ENCODE peak calls at places on chromosomes 5 and 9, in ten cellular contexts. One of them, this sample, is unnamed.

GRCh38 chr9:127769985-127770904 is 8.2 kb downstream of the SH2D3C start:
- DNase-seq in gastrocnemius medialis: no peak
- DNase-seq in heart right ventricle: no peak
- DNase-seq in MM.1S: no peak
- DNase-seq in AG10803: no peak
- DNase-seq in lower lobe of right lung: no peak
- DNase-seq in brain microvascular endothelial cell: no peak
- DNase-seq in suprapubic skin: no peak
- DNase-seq in keratinocyte: no peak
- DNase-seq in body of pancreas: no peak
- DNase-seq in this sample: no peak

GRCh38 chr9:39588056-39588814 is 232.8 kb downstream of the SPATA31A1 start:
- DNase-seq in lower lobe of right lung: no peak
- DNase-seq in gastrocnemius medialis: no peak
- DNase-seq in MM.1S: no peak
- DNase-seq in keratinocyte: no peak
- DNase-seq in brain microvascular endothelial cell: no peak
- DNase-seq in suprapubic skin: no peak
- DNase-seq in AG10803: no peak
- DNase-seq in heart right ventricle: no peak
- DNase-seq in body of pancreas: no peak
- DNase-seq in this sample: no peak

GRCh38 chr9:37554318-37554717 is 21.9 kb downstream of the FBXO10 start:
- DNase-seq in AG10803: no peak
- DNase-seq in lower lobe of right lung: no peak
- DNase-seq in suprapubic skin: no peak
- DNase-seq in body of pancreas: no peak
- DNase-seq in brain microvascular endothelial cell: peak; percentile 32
- DNase-seq in gastrocnemius medialis: no peak
- DNase-seq in MM.1S: no peak
- DNase-seq in heart right ventricle: no peak
- DNase-seq in keratinocyte: no peak
- DNase-seq in this sample: no peak

GRCh38 chr9:80028501-80028900 is 456.7 kb downstream of the TLE4 start:
- DNase-seq in keratinocyte: no peak
- DNase-seq in body of pancreas: peak; percentile 25
- DNase-seq in gastrocnemius medialis: no peak
- DNase-seq in lower lobe of right lung: no peak
- DNase-seq in brain microvascular endothelial cell: no peak
- DNase-seq in heart right ventricle: no peak
- DNase-seq in MM.1S: no peak
- DNase-seq in AG10803: peak; percentile 86
- DNase-seq in suprapubic skin: no peak
- DNase-seq in this sample: peak; percentile 12

GRCh38 chr5:55603947-55604346 is 69.2 kb upstream of the PLPP1 start:
- DNase-seq in lower lobe of right lung: no peak
- DNase-seq in brain microvascular endothelial cell: no peak
- DNase-seq in AG10803: peak; percentile 79
- DNase-seq in heart right ventricle: no peak
- DNase-seq in gastrocnemius medialis: no peak
- DNase-seq in suprapubic skin: no peak
- DNase-seq in keratinocyte: no peak
- DNase-seq in body of pancreas: no peak
- DNase-seq in MM.1S: peak; percentile 62
- DNase-seq in this sample: no peak

GRCh38 chr5:145825751-145826180 is 9.4 kb downstream of the PRELID2 start:
- DNase-seq in brain microvascular endothelial cell: no peak
- DNase-seq in MM.1S: peak; percentile 65
- DNase-seq in heart right ventricle: no peak
- DNase-seq in AG10803: peak; percentile 58
- DNase-seq in suprapubic skin: no peak
- DNase-seq in lower lobe of right lung: no peak
- DNase-seq in keratinocyte: no peak
- DNase-seq in body of pancreas: no peak
- DNase-seq in gastrocnemius medialis: no peak
- DNase-seq in this sample: no peak

GRCh38 chr5:154221371-154221896 is 30.9 kb downstream of the GALNT10 start:
- DNase-seq in suprapubic skin: no peak
- DNase-seq in keratinocyte: peak; percentile 55
- DNase-seq in brain microvascular endothelial cell: peak; percentile 89
- DNase-seq in body of pancreas: peak; percentile 43
- DNase-seq in heart right ventricle: no peak
- DNase-seq in lower lobe of right lung: peak; percentile 53
- DNase-seq in MM.1S: peak; percentile 92
- DNase-seq in gastrocnemius medialis: peak; percentile 32
- DNase-seq in AG10803: peak; percentile 98
- DNase-seq in this sample: no peak

GRCh38 chr5:172740483-172741205 is 30.4 kb downstream of the DUSP1 start:
- DNase-seq in body of pancreas: peak; percentile 72
- DNase-seq in keratinocyte: peak; percentile 57
- DNase-seq in suprapubic skin: no peak
- DNase-seq in brain microvascular endothelial cell: peak; percentile 94
- DNase-seq in AG10803: peak; percentile 98
- DNase-seq in heart right ventricle: peak; percentile 79
- DNase-seq in gastrocnemius medialis: peak; percentile 75
- DNase-seq in MM.1S: peak; percentile 10
- DNase-seq in lower lobe of right lung: peak; percentile 78
- DNase-seq in this sample: no peak

GRCh38 chr9:128055222-128056040 is 11.7 kb downstream of the NAIF1 start:
- DNase-seq in lower lobe of right lung: peak; percentile 78
- DNase-seq in AG10803: no peak
- DNase-seq in brain microvascular endothelial cell: no peak
- DNase-seq in MM.1S: no peak
- DNase-seq in heart right ventricle: no peak
- DNase-seq in keratinocyte: no peak
- DNase-seq in suprapubic skin: peak; percentile 83
- DNase-seq in body of pancreas: peak; percentile 89
- DNase-seq in gastrocnemius medialis: peak; percentile 83
- DNase-seq in this sample: no peak

GRCh38 chr5:64502181-64502580 is 3.6 kb upstream of the RGS7BP start:
- DNase-seq in MM.1S: no peak
- DNase-seq in keratinocyte: no peak
- DNase-seq in gastrocnemius medialis: no peak
- DNase-seq in heart right ventricle: no peak
- DNase-seq in lower lobe of right lung: no peak
- DNase-seq in brain microvascular endothelial cell: peak; percentile 2
- DNase-seq in AG10803: no peak
- DNase-seq in suprapubic skin: no peak
- DNase-seq in body of pancreas: no peak
- DNase-seq in this sample: no peak

GRCh38 chr5:64506567-64507321 is 929 bp downstream of the RGS7BP start:
- DNase-seq in AG10803: no peak
- DNase-seq in body of pancreas: no peak
- DNase-seq in keratinocyte: no peak
- DNase-seq in brain microvascular endothelial cell: no peak
- DNase-seq in lower lobe of right lung: peak; percentile 45
- DNase-seq in heart right ventricle: no peak
- DNase-seq in suprapubic skin: no peak
- DNase-seq in MM.1S: no peak
- DNase-seq in gastrocnemius medialis: no peak
- DNase-seq in this sample: no peak

GRCh38 chr5:64509798-64510197 is 4.0 kb downstream of the RGS7BP start:
- DNase-seq in MM.1S: no peak
- DNase-seq in brain microvascular endothelial cell: no peak
- DNase-seq in suprapubic skin: no peak
- DNase-seq in gastrocnemius medialis: no peak
- DNase-seq in AG10803: no peak
- DNase-seq in keratinocyte: no peak
- DNase-seq in heart right ventricle: no peak
- DNase-seq in lower lobe of right lung: no peak
- DNase-seq in body of pancreas: no peak
- DNase-seq in this sample: no peak

DNA sequence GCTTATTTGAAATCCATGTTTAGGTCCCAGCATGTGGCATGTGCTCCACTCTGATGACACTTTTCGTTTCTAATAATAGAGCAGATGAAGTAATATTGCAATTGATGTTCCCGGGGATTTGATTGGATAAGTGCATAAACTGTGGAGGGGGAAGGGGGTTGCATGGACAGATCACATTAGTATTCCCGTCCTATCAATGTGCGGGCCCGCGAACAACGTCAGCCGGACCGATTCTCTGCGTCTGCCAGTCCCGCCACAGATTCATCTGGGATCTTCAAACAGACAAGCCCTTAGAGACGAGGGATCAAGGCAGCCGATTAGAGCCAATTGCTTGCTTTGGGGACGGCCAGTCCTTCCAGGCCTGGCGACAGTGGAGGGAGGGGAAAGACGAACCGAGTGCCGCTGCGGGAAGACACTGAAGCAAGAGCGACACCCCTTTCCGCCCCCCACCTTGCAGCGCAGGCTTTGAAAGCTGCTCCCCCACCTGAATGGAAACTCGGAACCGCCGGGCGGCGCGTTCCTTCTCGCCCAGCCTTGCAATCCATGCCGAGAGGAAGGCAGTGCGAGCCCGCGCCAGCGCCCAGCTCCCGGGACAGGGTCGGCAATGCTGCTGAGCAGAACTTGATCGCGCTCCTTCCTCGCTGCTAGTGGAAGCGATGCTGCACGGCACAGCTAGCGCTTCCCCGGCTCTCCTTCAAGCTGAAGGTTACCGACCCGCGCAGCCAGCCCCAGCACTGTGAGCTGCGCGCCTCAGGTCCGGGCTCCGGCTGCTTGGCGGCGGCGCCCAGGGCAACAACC is at the start of gene RGS7BP:
- DNase-seq in lower lobe of right lung: peak; percentile 46
- DNase-seq in AG10803: peak; percentile 17
- DNase-seq in brain microvascular endothelial cell: peak; percentile 24
- DNase-seq in heart right ventricle: peak; percentile 60
- DNase-seq in suprapubic skin: no peak
- DNase-seq in body of pancreas: peak; percentile 9
- DNase-seq in keratinocyte: no peak
- DNase-seq in gastrocnemius medialis: no peak
- DNase-seq in MM.1S: no peak
- DNase-seq in this sample: peak; percentile 56
- H3K4me3 ChIP-seq in lower lobe of right lung: peak within 1 kb of the TSS; percentile 54
- H3K4me3 ChIP-seq in AG10803: peak within 1 kb of the TSS; percentile 25
- H3K4me3 ChIP-seq in brain microvascular endothelial cell: peak within 1 kb of the TSS; percentile 53
- H3K4me3 ChIP-seq in heart right ventricle: peak within 1 kb of the TSS; percentile 65
- H3K4me3 ChIP-seq in suprapubic skin: peak within 1 kb of the TSS; percentile 47
- H3K4me3 ChIP-seq in body of pancreas: no peak within 1 kb of the TSS
- H3K4me3 ChIP-seq in keratinocyte: peak within 1 kb of the TSS; percentile 52
- H3K4me3 ChIP-seq in gastrocnemius medialis: peak within 1 kb of the TSS; percentile 55
- H3K4me3 ChIP-seq in MM.1S: no peak within 1 kb of the TSS
- H3K4me3 ChIP-seq in this sample: peak within 1 kb of the TSS; percentile 73

DNA sequence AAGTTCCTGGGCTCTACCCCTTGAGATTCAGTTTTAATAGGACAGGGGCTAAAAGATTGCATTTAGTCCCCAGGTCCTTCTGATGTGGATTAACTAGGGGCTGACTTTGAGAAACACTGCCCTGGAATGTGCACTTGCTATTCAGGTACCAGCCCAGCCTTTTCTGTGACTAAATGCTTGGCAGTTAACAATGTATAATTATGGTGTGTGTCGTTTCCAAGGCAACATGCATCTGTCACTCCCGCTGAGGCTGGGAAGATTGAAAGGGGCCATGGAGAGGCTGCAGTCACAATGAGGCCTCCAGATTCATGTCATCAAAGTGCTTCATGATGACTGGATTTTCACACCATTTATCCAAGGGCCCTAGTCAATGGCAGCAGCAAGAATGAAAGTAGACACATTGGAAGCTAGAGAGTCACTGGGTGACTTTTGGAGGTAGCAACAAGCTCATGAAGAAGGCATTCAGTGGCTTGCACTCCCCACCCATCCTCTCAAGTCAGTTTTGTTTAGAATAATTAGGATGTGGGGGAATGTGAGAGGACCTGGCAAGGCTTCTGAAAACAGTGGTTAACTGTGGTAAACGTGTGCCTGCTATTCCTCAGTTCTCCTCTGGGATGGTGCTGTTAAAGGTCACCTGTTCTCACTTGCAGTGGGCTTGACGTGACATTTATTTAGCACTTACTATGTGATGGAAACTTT is 28.3 kb downstream of the RAI14 start:
- DNase-seq in MM.1S: no peak
- DNase-seq in brain microvascular endothelial cell: peak; percentile 69
- DNase-seq in AG10803: peak; percentile 60
- DNase-seq in lower lobe of right lung: no peak
- DNase-seq in gastrocnemius medialis: no peak
- DNase-seq in suprapubic skin: no peak
- DNase-seq in keratinocyte: peak; percentile 26
- DNase-seq in body of pancreas: peak; percentile 48
- DNase-seq in heart right ventricle: no peak
- DNase-seq in this sample: no peak
- TF ChIP-seq CTCF in MM.1S: no peak
- TF ChIP-seq CTCF in brain microvascular endothelial cell: peak; percentile 39
- TF ChIP-seq CTCF in AG10803: peak; percentile 16
- TF ChIP-seq CTCF in lower lobe of right lung: no peak
- TF ChIP-seq CTCF in gastrocnemius medialis: no peak
- TF ChIP-seq CTCF in suprapubic skin: no peak
- TF ChIP-seq CTCF in keratinocyte: peak; percentile 23
- TF ChIP-seq CTCF in body of pancreas: no peak
- TF ChIP-seq CTCF in heart right ventricle: no peak
- TF ChIP-seq CTCF in this sample: no peak

GRCh38 chr9:112377684-112378344 is 2.1 kb upstream of the HSDL2 start:
- DNase-seq in gastrocnemius medialis: no peak
- DNase-seq in body of pancreas: no peak
- DNase-seq in lower lobe of right lung: no peak
- DNase-seq in AG10803: no peak
- DNase-seq in brain microvascular endothelial cell: no peak
- DNase-seq in MM.1S: no peak
- DNase-seq in suprapubic skin: no peak
- DNase-seq in keratinocyte: no peak
- DNase-seq in heart right ventricle: no peak
- DNase-seq in this sample: no peak
- H3K4me3 ChIP-seq in gastrocnemius medialis: peak overlapping the region; percentile 94
- H3K4me3 ChIP-seq in body of pancreas: no peak overlapping the region
- H3K4me3 ChIP-seq in lower lobe of right lung: peak overlapping the region; percentile 82
- H3K4me3 ChIP-seq in AG10803: peak overlapping the region; percentile 93
- H3K4me3 ChIP-seq in brain microvascular endothelial cell: no peak overlapping the region
- H3K4me3 ChIP-seq in MM.1S: peak overlapping the region; percentile 99
- H3K4me3 ChIP-seq in suprapubic skin: no peak overlapping the region
- H3K4me3 ChIP-seq in keratinocyte: no peak overlapping the region
- H3K4me3 ChIP-seq in heart right ventricle: peak overlapping the region; percentile 87
- H3K4me3 ChIP-seq in this sample: peak overlapping the region; percentile 71

GRCh38 chr9:122442568-122442967 is 35.2 kb downstream of the OR1J1 start:
- DNase-seq in MM.1S: no peak
- DNase-seq in AG10803: no peak
- DNase-seq in gastrocnemius medialis: no peak
- DNase-seq in heart right ventricle: no peak
- DNase-seq in keratinocyte: no peak
- DNase-seq in lower lobe of right lung: no peak
- DNase-seq in suprapubic skin: no peak
- DNase-seq in brain microvascular endothelial cell: no peak
- DNase-seq in body of pancreas: no peak
- DNase-seq in this sample: no peak

GRCh38 chr9:122444366-122444765 is 33.4 kb downstream of the OR1J1 start:
- DNase-seq in heart right ventricle: no peak
- DNase-seq in gastrocnemius medialis: no peak
- DNase-seq in body of pancreas: peak; percentile 35
- DNase-seq in MM.1S: no peak
- DNase-seq in brain microvascular endothelial cell: peak; percentile 83
- DNase-seq in lower lobe of right lung: no peak
- DNase-seq in keratinocyte: no peak
- DNase-seq in suprapubic skin: no peak
- DNase-seq in AG10803: peak; percentile 95
- DNase-seq in this sample: no peak

GRCh38 chr9:122446819-122447484 is 30.8 kb downstream of the OR1J1 start:
- DNase-seq in gastrocnemius medialis: no peak
- DNase-seq in brain microvascular endothelial cell: peak; percentile 88
- DNase-seq in AG10803: no peak
- DNase-seq in lower lobe of right lung: no peak
- DNase-seq in body of pancreas: no peak
- DNase-seq in keratinocyte: no peak
- DNase-seq in heart right ventricle: no peak
- DNase-seq in MM.1S: no peak
- DNase-seq in suprapubic skin: no peak
- DNase-seq in this sample: no peak

GRCh38 chr9:122445155-122445749 is 32.5 kb downstream of the OR1J1 start:
- DNase-seq in AG10803: peak; percentile 90
- DNase-seq in lower lobe of right lung: no peak
- DNase-seq in heart right ventricle: no peak
- DNase-seq in suprapubic skin: no peak
- DNase-seq in body of pancreas: peak; percentile 20
- DNase-seq in keratinocyte: no peak
- DNase-seq in gastrocnemius medialis: no peak
- DNase-seq in MM.1S: no peak
- DNase-seq in brain microvascular endothelial cell: peak; percentile 85
- DNase-seq in this sample: no peak
- TF ChIP-seq CTCF in AG10803: peak; percentile 15
- TF ChIP-seq CTCF in lower lobe of right lung: no peak
- TF ChIP-seq CTCF in heart right ventricle: no peak
- TF ChIP-seq CTCF in suprapubic skin: no peak
- TF ChIP-seq CTCF in body of pancreas: no peak
- TF ChIP-seq CTCF in keratinocyte: no peak
- TF ChIP-seq CTCF in gastrocnemius medialis: no peak
- TF ChIP-seq CTCF in MM.1S: no peak
- TF ChIP-seq CTCF in brain microvascular endothelial cell: no peak
- TF ChIP-seq CTCF in this sample: no peak

This sample was measured in WERI-Rb-1.